ENCODE peak calls at places on chromosomes 5 and 9, in ten cellular contexts. K, V, U, P, W, B, E, R, Y and D are unnamed samples.

GRCh38 chr5:36876965-36877666 is 547 bp downstream of the NIPBL start:
- DNase-seq in Y (peak), E (peak), V (peak), W (peak), K (no peak), U (peak), R (peak), P (peak), B (peak), D (peak)

GRCh38 chr5:154447074-154447725 is 1.4 kb downstream of the SAP30L start:
- DNase-seq in P (no peak), V (no peak), U (peak), W (no peak), B (no peak), Y (no peak), R (no peak), E (no peak), K (no peak), D (no peak)

GRCh38 chr9:87447547-87448432 is 49.9 kb upstream of the DAPK1 start:
- DNase-seq in E (no peak), W (no peak), B (no peak), U (no peak), R (no peak), P (no peak), K (no peak), V (no peak), Y (no peak), D (no peak)

GRCh38 chr9:125587819-125588460 is 119.1 kb downstream of the MAPKAP1 start:
- DNase-seq in K (no peak), Y (no peak), U (no peak), R (no peak), W (no peak), V (no peak), B (no peak), P (no peak), E (no peak), D (no peak)

GRCh38 chr5:158837908-158838307 is 261.8 kb downstream of the EBF1 start:
- DNase-seq in B (peak), W (no peak), Y (no peak), U (no peak), R (no peak), K (no peak), V (no peak), P (no peak), E (no peak), D (peak)

GRCh38 chr9:6680797-6681146 is 35.2 kb upstream of the GLDC start:
- DNase-seq in P (no peak), K (no peak), V (peak), B (peak), R (no peak), E (peak), Y (peak), U (no peak), W (peak), D (peak)

GRCh38 chr9:116178481-116179211 is 25.1 kb downstream of the PAPPA start:
- DNase-seq in P (no peak), V (no peak), B (peak), R (no peak), K (no peak), Y (no peak), E (no peak), U (no peak), W (no peak), D (no peak)

GRCh38 chr9:125380406-125380805 is 118.8 kb downstream of the GAPVD1 start:
- DNase-seq in R (no peak), P (no peak), K (no peak), B (no peak), Y (peak), V (no peak), W (no peak), U (no peak), E (no peak), D (no peak)

GRCh38 chr9:21565137-21565536 is 83.0 kb upstream of the IFNE start:
- DNase-seq in E (no peak), W (no peak), R (no peak), B (no peak), V (no peak), U (no peak), K (no peak), P (no peak), Y (no peak), D (no peak)

GRCh38 chr5:115842089-115842881 is 550 bp downstream of the AP3S1 start:
- DNase-seq in W (peak), V (peak), E (no peak), U (peak), Y (peak), P (no peak), B (peak), K (no peak), R (peak), D (no peak)